ENCODE peak calls at places on chromosome 13, in eight cellular contexts. U is IMR-90, I is left ventricle myocardium inferior, G is cardiac muscle cell, F is Peyer's patch, M is kidney, J is aorta, B is neuronal stem cell. R is an unnamed sample. For H3K9me3, the result is how much of the 10 kb centered on the place peaks cover.

GRCh38 chr13:30832845-30833332 is 73.2 kb upstream of the MEDAG start:
- DNase-seq in F (no peak), I (peak), J (peak), G (peak), B (no peak), U (no peak), M (peak), R (no peak)

GRCh38 chr13:51326782-51327181 is 12.7 kb upstream of the SERPINE3 start:
- DNase-seq in M (no peak), I (no peak), G (no peak), F (no peak), B (no peak), U (no peak), J (no peak), R (no peak)

GRCh38 chr13:108996430-108996829 is 367.0 kb downstream of the MYO16 start:
- DNase-seq in F (no peak), G (no peak), B (no peak), I (no peak), J (no peak), M (no peak), U (no peak), R (no peak)

GRCh38 chr13:43933378-43933777 is 53.7 kb downstream of the LACC1 start:
- DNase-seq in B (no peak), U (no peak), G (no peak), J (no peak), F (no peak), M (no peak), I (no peak), R (no peak)

GRCh38 chr13:20475927-20476691 is 49.5 kb downstream of the CRYL1 start:
- DNase-seq in G (no peak), U (no peak), I (no peak), J (no peak), M (no peak), F (peak), B (no peak), R (peak)

GRCh38 chr13:30681489-30682242 is 53.7 kb upstream of the ALOX5AP start:
- DNase-seq in J (no peak), M (no peak), I (no peak), F (no peak), B (no peak), G (no peak), U (peak), R (no peak)

GRCh38 chr13:30072818-30073186 is 222.4 kb upstream of the UBL3 start:
- DNase-seq in B (no peak), G (no peak), J (no peak), I (no peak), M (no peak), F (no peak), U (no peak), R (no peak)

GRCh38 chr13:110062077-110062776 is 244.7 kb downstream of the COL4A1 start:
- DNase-seq in U (peak), G (no peak), B (no peak), J (no peak), M (peak), F (no peak), I (peak), R (no peak)

GRCh38 chr13:91647361-91647970 is 249.0 kb downstream of the GPC5 start:
- DNase-seq in F (no peak), J (no peak), I (no peak), U (peak), B (peak), G (no peak), M (peak), R (no peak)

GRCh38 chr13:70568571-70568970 is 460.3 kb upstream of the KLHL1 start:
- DNase-seq in M (no peak), U (peak), B (peak), J (no peak), I (no peak), F (no peak), G (peak), R (no peak)

GRCh38 chr13:97975851-97976550 is 22.5 kb downstream of the IPO5 start:
- DNase-seq in U (peak), B (peak), F (peak), G (peak), I (peak), J (peak), M (peak), R (peak)

GRCh38 chr13:21106089-21106488 is 44.7 kb upstream of the LATS2 start:
- DNase-seq in U (peak), B (no peak), F (no peak), I (no peak), G (no peak), M (no peak), J (no peak), R (no peak)

GRCh38 chr13:99522288-99522687 is 21.0 kb downstream of the TM9SF2 start:
- DNase-seq in B (no peak), J (no peak), U (peak), I (no peak), F (no peak), G (no peak), M (no peak), R (no peak)

GRCh38 chr13:107883561-107884175 is 331.7 kb downstream of the LIG4 start:
- DNase-seq in J (no peak), F (no peak), G (no peak), U (peak), M (no peak), B (no peak), I (no peak), R (no peak)

GRCh38 chr13:54934121-54934520 is 1905.5 kb downstream of the OLFM4 start:
- DNase-seq in J (no peak), U (no peak), B (no peak), M (no peak), I (no peak), F (no peak), G (no peak), R (no peak)

GRCh38 chr13:71240906-71241305 is 626.1 kb downstream of the DACH1 start:
- DNase-seq in M (no peak), B (no peak), I (no peak), J (no peak), U (no peak), G (peak), F (no peak), R (no peak)

GRCh38 chr13:87344176-87344575 is 327.0 kb upstream of the SLITRK5 start:
- DNase-seq in F (no peak), B (no peak), I (no peak), M (no peak), G (no peak), J (no peak), U (no peak), R (no peak)

GRCh38 chr13:32045963-32046785 is 14.6 kb downstream of the FRY start:
- DNase-seq in M (no peak), I (no peak), J (no peak), G (no peak), F (no peak), B (no peak), U (peak), R (no peak)

GRCh38 chr13:87999141-87999765 is 328.1 kb downstream of the SLITRK5 start:
- DNase-seq in G (no peak), U (peak), J (no peak), B (no peak), I (no peak), F (no peak), M (no peak), R (no peak)

GRCh38 chr13:111210488-111210887 is 95.4 kb downstream of the ARHGEF7 start:
- DNase-seq in G (no peak), F (no peak), B (no peak), M (peak), J (peak), U (peak), I (peak), R (no peak)

GRCh38 chr13:64723735-64724134 is 2506.4 kb downstream of the PCDH9 start:
- DNase-seq in B (no peak), F (no peak), G (peak), M (no peak), J (no peak), U (peak), I (no peak), R (no peak)

GRCh38 chr13:19169496-19169895 is 12.1 kb downstream of the TUBA3C start:
- DNase-seq in J (peak), U (no peak), B (no peak), M (peak), I (no peak), F (no peak), G (no peak), R (no peak)
- H3K9me3 ChIP-seq in J (under half), U (under half), B (half or more), M (under half), I (under half), F (under half), G (under half), R (under half)

GRCh38 chr13:105363747-105364177 is 1171.7 kb downstream of the EFNB2 start:
- DNase-seq in M (no peak), U (no peak), J (no peak), I (no peak), G (no peak), B (no peak), F (no peak), R (no peak)
- H3K9me3 ChIP-seq in M (under half), U (under half), J (under half), I (under half), G (under half), B (under half), F (under half), R (under half)

GRCh38 chr13:48979892-48980291 is 4.2 kb downstream of the FNDC3A start:
- DNase-seq in G (no peak), B (no peak), J (no peak), I (no peak), F (no peak), U (no peak), M (no peak), R (no peak)
- H3K9me3 ChIP-seq in G (under half), B (under half), J (under half), I (under half), F (under half), U (under half), M (under half), R (under half)

DNA sequence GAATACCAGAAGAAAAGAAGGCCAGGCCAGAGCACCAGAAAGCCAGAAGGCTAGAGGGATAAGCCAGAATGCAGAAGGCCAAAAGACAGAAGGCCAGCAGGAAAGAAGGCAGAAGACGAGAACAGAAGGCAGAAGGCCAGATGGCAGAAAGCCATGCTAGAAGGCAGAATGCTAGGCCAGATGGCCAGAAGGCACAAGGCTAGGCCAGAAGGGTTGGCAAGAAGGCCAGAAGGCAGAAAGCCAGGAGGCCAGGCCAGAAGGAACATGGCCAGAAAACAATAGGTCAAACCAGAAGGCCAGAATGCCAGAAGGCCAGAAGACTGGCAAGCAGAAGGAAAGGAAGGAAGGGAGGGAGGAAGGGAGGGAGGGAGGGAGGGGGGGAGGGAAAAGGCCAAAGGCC is 188.8 kb downstream of the TUBA3C start:
- DNase-seq in G (no peak), M (no peak), B (no peak), F (no peak), J (no peak), U (no peak), I (no peak), R (no peak)
- H3K9me3 ChIP-seq in G (under half), M (under half), B (half or more), F (under half), J (under half), U (under half), I (half or more), R (under half)

DNA sequence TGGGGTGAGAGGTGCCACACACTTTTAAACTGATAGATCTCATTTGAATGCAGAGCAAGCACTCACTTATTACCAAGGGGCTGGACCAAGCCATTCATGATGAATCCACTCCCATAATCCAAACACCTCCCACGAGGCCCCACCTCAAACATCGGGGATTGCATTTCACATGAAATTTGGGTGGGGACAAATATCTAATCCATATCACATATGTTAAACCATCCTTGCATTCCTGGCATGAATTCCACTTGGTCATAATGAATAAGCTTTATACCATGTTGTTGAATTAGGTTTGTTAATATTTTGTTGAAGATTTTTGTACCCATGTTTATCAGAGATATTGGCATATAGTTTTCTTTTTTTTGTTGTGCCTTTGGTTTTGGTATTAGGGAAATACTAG is 1198.7 kb upstream of the ATXN8OS start:
- DNase-seq in J (no peak), M (no peak), I (no peak), B (no peak), G (no peak), U (no peak), F (no peak), R (no peak)
- H3K9me3 ChIP-seq in J (under half), M (under half), I (half or more), B (under half), G (under half), U (under half), F (under half), R (under half)

R was measured in T-helper 17 cell.